ENCODE peak calls at places on chromosomes 5 and 9, in nine cellular contexts. P, H, J, W, Q, G, F, A and N are unnamed samples.

GRCh38 chr9:21906878-21907277 is 87.3 kb downstream of the CDKN2A start:
- DNase-seq in J (no peak), P (no peak), W (no peak), G (no peak), F (no peak), H (no peak), Q (no peak), A (no peak), N (no peak)

GRCh38 chr5:156438076-156438475 is 111.1 kb downstream of the SGCD start:
- DNase-seq in H (no peak), F (no peak), Q (no peak), W (peak; percentile 23), A (no peak), J (no peak), P (no peak), G (no peak), N (no peak)

GRCh38 chr9:89426389-89426961 is 71.4 kb downstream of the SEMA4D start:
- DNase-seq in A (no peak), W (no peak), G (no peak), H (no peak), F (no peak), J (no peak), P (no peak), Q (no peak), N (no peak)

GRCh38 chr5:18765304-18765703 is 1131.0 kb downstream of the TAF11L14 start:
- DNase-seq in G (no peak), F (no peak), A (no peak), Q (no peak), J (no peak), H (no peak), W (no peak), P (no peak), N (no peak)

GRCh38 chr5:83527191-83527590 is 55.6 kb downstream of the VCAN start:
- DNase-seq in Q (no peak), F (no peak), W (no peak), P (no peak), A (no peak), H (no peak), J (no peak), G (no peak), N (no peak)

GRCh38 chr5:129511291-129511690 is 51.2 kb downstream of the ADAMTS19 start:
- DNase-seq in F (no peak), Q (no peak), A (no peak), H (no peak), P (no peak), W (no peak), J (no peak), G (no peak), N (no peak)

GRCh38 chr5:69450116-69450515 is 35.2 kb downstream of the MARVELD2 start:
- DNase-seq in H (no peak), P (no peak), A (no peak), G (no peak), J (no peak), W (no peak), F (no peak), Q (peak; percentile 56), N (peak; percentile 95)

GRCh38 chr5:112004867-112005532 is 248.0 kb upstream of the NREP start:
- DNase-seq in P (no peak), F (no peak), H (no peak), Q (peak; percentile 24), A (no peak), G (no peak), J (no peak), W (no peak), N (no peak)

GRCh38 chr5:94181940-94182339 is 436.5 kb downstream of the KIAA0825 start:
- DNase-seq in J (no peak), H (no peak), Q (no peak), P (no peak), G (no peak), A (no peak), W (no peak), F (no peak), N (no peak)

GRCh38 chr9:88477300-88477751 is 57.7 kb upstream of the NXNL2 start:
- DNase-seq in G (no peak), F (no peak), A (no peak), H (no peak), Q (peak; percentile 81), J (no peak), P (no peak), W (no peak), N (peak; percentile 71)

GRCh38 chr9:123523828-123524227 is 167.8 kb downstream of the CRB2 start:
- DNase-seq in P (no peak), W (no peak), J (no peak), Q (no peak), F (no peak), G (no peak), H (no peak), A (no peak), N (no peak)

GRCh38 chr5:21688655-21689054 is 1164.5 kb downstream of the CDH12 start:
- DNase-seq in F (no peak), J (no peak), A (no peak), G (no peak), H (no peak), W (no peak), P (no peak), Q (no peak), N (no peak)

GRCh38 chr5:126965061-126965475 is 65.3 kb downstream of the MARCHF3 start:
- DNase-seq in G (no peak), W (no peak), F (peak; percentile 66), P (no peak), A (no peak), H (no peak), J (no peak), Q (peak; percentile 33), N (no peak)

GRCh38 chr9:112041536-112042243 is 133.4 kb downstream of the SUSD1 start:
- DNase-seq in J (no peak), F (no peak), H (no peak), W (no peak), P (no peak), A (no peak), Q (peak; percentile 90), G (no peak), N (peak; percentile 77)

GRCh38 chr9:133114451-133114885 is 6.6 kb downstream of the RALGDS start:
- DNase-seq in J (no peak), P (no peak), Q (peak; percentile 56), H (no peak), W (peak; percentile 55), G (no peak), A (no peak), F (peak; percentile 82), N (no peak)

GRCh38 chr9:133661846-133662636 is 25.9 kb downstream of the DBH start:
- DNase-seq in J (no peak), W (no peak), Q (no peak), F (no peak), H (no peak), P (no peak), G (no peak), A (no peak), N (no peak)

GRCh38 chr5:306011-306805 is 15.3 kb upstream of the AHRR start:
- DNase-seq in Q (no peak), J (no peak), W (no peak), F (no peak), A (peak; percentile 58), P (no peak), G (no peak), H (no peak), N (peak; percentile 74)

GRCh38 chr5:178131446-178131996 is 707 bp downstream of the RMND5B start:
- DNase-seq in P (no peak), G (no peak), A (no peak), H (no peak), Q (no peak), F (no peak), J (no peak), W (no peak), N (peak; percentile 74)

GRCh38 chr5:139193928-139194327 is 4.2 kb downstream of the SIL1 start:
- DNase-seq in A (no peak), Q (no peak), G (no peak), J (no peak), F (peak; percentile 30), P (no peak), W (no peak), H (no peak), N (no peak)

GRCh38 chr5:61734966-61735365 is 402.9 kb downstream of the ZSWIM6 start:
- DNase-seq in A (no peak), J (no peak), G (no peak), F (no peak), P (no peak), Q (peak; percentile 64), H (no peak), W (no peak), N (no peak)

GRCh38 chr9:88932766-88933165 is 58.5 kb upstream of the S1PR3 start:
- DNase-seq in W (no peak), Q (no peak), H (no peak), A (no peak), F (peak; percentile 13), G (no peak), J (no peak), P (no peak), N (peak; percentile 32)

GRCh38 chr5:56264417-56265025 is 31.4 kb upstream of the ANKRD55 start:
- DNase-seq in F (peak; percentile 80), Q (peak; percentile 40), P (no peak), W (peak; percentile 63), G (peak; percentile 34), A (no peak), J (no peak), H (no peak), N (no peak)

GRCh38 chr5:52841114-52841513 is 53.4 kb downstream of the ITGA1 start:
- DNase-seq in W (no peak), G (no peak), A (no peak), F (no peak), J (no peak), P (no peak), H (no peak), Q (no peak), N (no peak)

GRCh38 chr5:7816535-7816901 is 34.4 kb downstream of the CFAP90 start:
- DNase-seq in H (no peak), P (no peak), A (no peak), G (no peak), J (no peak), Q (no peak), F (no peak), W (no peak), N (no peak)

GRCh38 chr5:108747111-108748009 is at the start of gene FER:
- DNase-seq in Q (peak; percentile 56), P (peak; percentile 7), G (peak; percentile 2), F (peak; percentile 40), H (no peak), A (no peak), J (peak; percentile 45), W (peak; percentile 28), N (peak; percentile 68)

GRCh38 chr9:5767968-5768932 is 64.7 kb downstream of the ERMP1 start:
- DNase-seq in H (no peak), F (no peak), G (no peak), Q (no peak), W (no peak), A (no peak), P (no peak), J (no peak), N (no peak)

GRCh38 chr5:95390812-95391492 is at the start of gene FAM81B:
- DNase-seq in G (no peak), W (no peak), H (no peak), F (no peak), Q (no peak), P (no peak), A (no peak), J (no peak), N (no peak)

GRCh38 chr5:180646289-180646962 is 3.0 kb downstream of the FLT4 start:
- DNase-seq in W (no peak), J (no peak), F (no peak), G (no peak), A (no peak), H (no peak), Q (no peak), P (no peak), N (peak; percentile 79)

GRCh38 chr5:24141046-24141445 is 503.7 kb downstream of the CDH10 start:
- DNase-seq in F (no peak), G (no peak), A (no peak), W (no peak), H (no peak), J (no peak), P (no peak), Q (peak; percentile 13), N (no peak)

GRCh38 chr9:105457560-105458294 is 9.9 kb downstream of the FSD1L start:
- DNase-seq in Q (no peak), H (no peak), F (no peak), W (no peak), J (no peak), A (no peak), P (no peak), G (no peak), N (no peak)

GRCh38 chr5:178280631-178281030 is 48.0 kb upstream of the PHYKPL start:
- DNase-seq in P (no peak), Q (no peak), H (no peak), A (no peak), J (no peak), W (no peak), F (no peak), G (no peak), N (peak; percentile 6)